ENCODE peak calls at places on chromosome 21, in four cellular contexts. F is HCT116, T is K562, L is HepG2. Q is an unnamed sample.

GRCh38 chr21:43913928-43914327 is 48.9 kb downstream of the AGPAT3 start:
- DNase-seq in F (no peak), T (peak), L (no peak), Q (no peak)

GRCh38 chr21:35540950-35541632 is 492.0 kb upstream of the RUNX1 start:
- DNase-seq in F (no peak), T (no peak), L (no peak), Q (no peak)

GRCh38 chr21:44750675-44751025 is 39.3 kb upstream of the TSPEAR start:
- DNase-seq in F (no peak), T (no peak), L (no peak), Q (no peak)

GRCh38 chr21:45615145-45615711 is 28.3 kb upstream of the PCBP3 start:
- DNase-seq in F (no peak), T (peak), L (peak), Q (no peak)

GRCh38 chr21:45590246-45590725 is 48.0 kb upstream of the SLC19A1 start:
- DNase-seq in F (no peak), T (peak), L (no peak), Q (peak)

GRCh38 chr21:44579056-44579832 is 1.2 kb downstream of the KRTAP10-5 start:
- DNase-seq in F (no peak), T (no peak), L (no peak), Q (no peak)

GRCh38 chr21:38645282-38645681 is 147.0 kb upstream of the ERG start:
- DNase-seq in F (no peak), T (no peak), L (no peak), Q (no peak)

GRCh38 chr21:17793271-17793670 is 25.9 kb downstream of the C21orf91 start:
- DNase-seq in F (no peak), T (no peak), L (no peak), Q (no peak)

GRCh38 chr21:32733356-32733755 is 5.5 kb upstream of the SYNJ1 start:
- DNase-seq in F (no peak), T (no peak), L (no peak), Q (no peak)

GRCh38 chr21:38839683-38840286 is 34.1 kb downstream of the ETS2 start:
- DNase-seq in F (peak), T (peak), L (no peak), Q (no peak)

GRCh38 chr21:36589352-36589971 is 109.5 kb upstream of the SIM2 start:
- DNase-seq in F (peak), T (peak), L (peak), Q (no peak)

DNA sequence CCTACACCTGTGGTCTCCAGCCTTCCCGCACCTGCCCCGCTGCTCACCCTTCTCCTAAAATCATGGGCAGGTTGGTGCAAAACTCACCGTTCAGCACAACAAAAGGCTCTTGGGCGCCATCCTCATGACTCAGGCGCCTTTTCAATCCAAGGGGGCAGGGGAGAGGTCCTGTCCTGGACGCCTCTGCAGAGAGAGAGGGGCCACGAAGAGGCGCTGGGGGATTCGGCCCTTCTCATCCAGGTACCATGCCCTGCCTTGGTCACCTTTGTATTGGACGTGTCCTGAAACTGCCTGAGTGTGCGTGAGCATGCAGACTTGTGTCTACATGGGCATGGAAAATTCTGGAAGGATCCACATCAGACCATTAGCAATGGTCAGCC is 53.5 kb downstream of the SLC37A1 start:
- DNase-seq in F (no peak), T (no peak), L (no peak), Q (no peak)
- TF ChIP-seq SRF in F (no peak), T (no peak), L (no peak), Q (no peak)

GRCh38 chr21:42061195-42061865 is 9.8 kb upstream of the UMODL1 start:
- DNase-seq in F (no peak), T (no peak), L (no peak), Q (no peak)
- TF ChIP-seq SRF in F (no peak), T (no peak), L (no peak), Q (no peak)

DNA sequence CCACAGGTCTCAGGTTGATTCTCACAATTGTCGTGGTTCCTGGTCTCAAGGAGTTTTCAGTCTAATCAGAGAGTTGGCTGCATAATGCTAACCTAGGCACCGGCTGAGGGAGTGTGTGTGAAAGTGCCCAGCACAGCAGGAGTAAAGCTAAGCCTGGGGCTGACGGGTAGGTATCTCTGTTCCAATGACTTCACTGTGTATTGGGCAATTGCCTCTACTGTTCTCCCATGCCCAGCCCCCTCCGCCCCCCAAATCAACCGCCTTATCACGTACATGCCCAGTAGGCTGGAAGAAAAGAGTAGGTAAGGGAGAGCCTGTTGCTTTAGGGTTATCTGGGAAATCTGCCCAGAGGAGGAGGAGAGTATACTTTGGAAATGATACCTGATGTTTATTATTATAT is 54.7 kb downstream of the MRPS6 start:
- DNase-seq in F (no peak), T (no peak), L (no peak), Q (no peak)
- TF ChIP-seq SRF in F (no peak), T (no peak), L (no peak), Q (no peak)

GRCh38 chr21:41612674-41613250 is 104.8 kb upstream of the TMPRSS2 start:
- DNase-seq in F (no peak), T (peak), L (peak), Q (no peak)

GRCh38 chr21:41616063-41616591 is 108.2 kb upstream of the TMPRSS2 start:
- DNase-seq in F (no peak), T (no peak), L (no peak), Q (no peak)

GRCh38 chr21:41613421-41613998 is 105.6 kb upstream of the TMPRSS2 start:
- DNase-seq in F (no peak), T (no peak), L (no peak), Q (no peak)

GRCh38 chr21:41614456-41615010 is 106.6 kb upstream of the TMPRSS2 start:
- DNase-seq in F (no peak), T (no peak), L (no peak), Q (no peak)

GRCh38 chr21:41615613-41616012 is 107.7 kb upstream of the TMPRSS2 start:
- DNase-seq in F (no peak), T (no peak), L (no peak), Q (no peak)
- TF ChIP-seq SRF in F (no peak), T (no peak), L (no peak), Q (no peak)

GRCh38 chr21:41164981-41165650 is 2.8 kb upstream of the BACE2 start:
- DNase-seq in F (no peak), T (no peak), L (peak), Q (no peak)
- TF ChIP-seq SRF in F (no peak), T (no peak), L (no peak), Q (no peak)

Q was measured in H1.